ENCODE peak calls at places on chromosome 22, in seven cellular contexts. Q, F, E, W, Y, I and U are unnamed samples. For H3K36me3, the result is how much of the 10 kb centered on the place peaks cover.

GRCh38 chr22:42892571-42893316 is 35.7 kb upstream of the ARFGAP3 start:
- DNase-seq in Q (no peak), F (no peak), E (no peak), W (no peak), Y (no peak), I (no peak), U (no peak)

GRCh38 chr22:44452531-44453420 is 45.3 kb downstream of the RTL6 start:
- DNase-seq in Q (no peak), F (peak), E (no peak), W (no peak), Y (no peak), I (no peak), U (no peak)

GRCh38 chr22:38290347-38290746 is 17.5 kb upstream of the TMEM184B start:
- DNase-seq in Q (no peak), F (no peak), E (no peak), W (no peak), Y (no peak), I (no peak), U (no peak)

GRCh38 chr22:47194476-47195155 is 432.2 kb downstream of the TBC1D22A start:
- DNase-seq in Q (no peak), F (peak), E (no peak), W (no peak), Y (no peak), I (no peak), U (no peak)

GRCh38 chr22:44600386-44600785 is 101.6 kb upstream of the PRR5 start:
- DNase-seq in Q (no peak), F (no peak), E (no peak), W (no peak), Y (no peak), I (no peak), U (no peak)

GRCh38 chr22:38218661-38219331 is 17.0 kb downstream of the MAFF start:
- DNase-seq in Q (peak), F (peak), E (peak), W (peak), Y (peak), I (peak), U (peak)

GRCh38 chr22:47540011-47540410 is 777.6 kb downstream of the TBC1D22A start:
- DNase-seq in Q (no peak), F (no peak), E (no peak), W (no peak), Y (no peak), I (no peak), U (no peak)

GRCh38 chr22:19797086-19797485 is 36.5 kb downstream of the TBX1 start:
- DNase-seq in Q (no peak), F (no peak), E (no peak), W (no peak), Y (no peak), I (no peak), U (no peak)

GRCh38 chr22:39446239-39446721 is 10.5 kb upstream of the MGAT3 start:
- DNase-seq in Q (no peak), F (no peak), E (no peak), W (no peak), Y (no peak), I (no peak), U (no peak)

GRCh38 chr22:42654696-42655095 is 5.5 kb upstream of the CYB5R3 start:
- DNase-seq in Q (no peak), F (no peak), E (no peak), W (no peak), Y (no peak), I (no peak), U (no peak)

DNA sequence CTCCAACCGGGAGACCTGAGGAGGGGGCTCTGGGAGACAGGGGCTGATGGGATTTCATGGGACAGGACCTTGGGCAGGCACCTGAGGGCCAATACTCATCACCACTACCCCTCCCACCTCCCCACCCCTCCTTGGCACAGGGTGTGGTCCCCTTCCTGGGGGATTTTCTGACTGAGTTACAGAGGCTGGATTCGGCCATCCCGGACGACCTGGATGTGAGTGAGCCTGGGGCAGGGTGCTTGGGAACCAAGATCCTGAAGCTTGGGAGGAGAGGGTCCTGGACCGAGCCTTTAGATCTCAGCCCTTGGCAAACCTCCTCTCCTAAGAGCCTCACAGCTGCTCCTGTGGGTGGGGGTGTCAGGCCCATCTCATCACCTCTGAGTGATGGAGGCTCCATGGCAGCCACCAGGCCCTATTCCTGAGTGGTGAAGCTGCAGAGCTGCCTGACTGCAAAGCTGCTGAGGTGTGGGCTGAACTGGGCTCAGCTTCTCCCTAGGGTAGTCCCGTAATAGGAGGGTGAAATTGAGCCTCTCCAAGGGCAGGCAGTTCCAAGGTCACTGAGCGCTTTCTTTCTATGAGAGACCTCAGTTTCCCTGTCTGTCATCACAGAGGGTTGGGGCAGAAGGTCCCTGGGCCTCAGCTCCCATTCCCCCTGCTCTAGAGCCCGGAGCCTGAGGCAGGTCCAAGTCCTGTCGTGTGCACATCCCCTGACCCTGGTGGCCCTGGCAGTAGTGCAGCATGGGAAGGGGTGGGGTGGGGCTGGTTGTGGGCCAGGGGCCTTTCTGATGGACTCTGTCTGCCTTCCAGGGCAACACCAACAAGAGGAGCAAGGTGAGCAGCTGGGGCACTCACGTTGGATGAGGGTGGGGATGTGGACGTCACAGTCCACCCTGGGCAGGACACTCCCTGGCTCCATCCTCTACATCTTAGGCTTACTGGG is 6.5 kb downstream of the RGL4 start:
- DNase-seq in Q (no peak), F (no peak), E (no peak), W (no peak), Y (no peak), I (no peak), U (no peak)
- H3K27ac ChIP-seq in Q (no peak), F (no peak), E (no peak), W (no peak), Y (no peak), I (no peak), U (no peak)

DNA sequence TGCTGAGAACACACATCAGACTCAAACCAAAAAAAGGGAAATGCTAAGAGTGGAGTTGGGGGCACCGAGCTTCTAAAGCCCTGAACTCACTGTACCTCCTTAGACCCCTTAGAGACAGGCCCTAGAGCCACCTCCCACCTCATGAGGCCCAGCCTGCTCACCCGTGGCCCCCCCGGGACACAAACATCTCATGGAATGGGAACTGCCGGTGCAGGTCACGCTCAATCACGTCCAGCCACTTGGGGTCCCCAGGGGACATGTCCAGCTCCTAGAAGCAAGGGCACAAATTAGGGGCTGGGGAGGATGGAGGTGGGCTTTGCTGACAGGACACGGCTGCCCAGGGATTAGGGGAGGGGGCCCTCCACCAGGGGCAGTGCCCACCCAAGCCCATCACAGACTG is 6.3 kb upstream of the CASTOR1 start:
- DNase-seq in Q (no peak), F (no peak), E (no peak), W (no peak), Y (no peak), I (no peak), U (no peak)
- H3K36me3 ChIP-seq in Q (half or more), F (half or more), E (under half), W (half or more), Y (half or more), I (half or more), U (under half)

DNA sequence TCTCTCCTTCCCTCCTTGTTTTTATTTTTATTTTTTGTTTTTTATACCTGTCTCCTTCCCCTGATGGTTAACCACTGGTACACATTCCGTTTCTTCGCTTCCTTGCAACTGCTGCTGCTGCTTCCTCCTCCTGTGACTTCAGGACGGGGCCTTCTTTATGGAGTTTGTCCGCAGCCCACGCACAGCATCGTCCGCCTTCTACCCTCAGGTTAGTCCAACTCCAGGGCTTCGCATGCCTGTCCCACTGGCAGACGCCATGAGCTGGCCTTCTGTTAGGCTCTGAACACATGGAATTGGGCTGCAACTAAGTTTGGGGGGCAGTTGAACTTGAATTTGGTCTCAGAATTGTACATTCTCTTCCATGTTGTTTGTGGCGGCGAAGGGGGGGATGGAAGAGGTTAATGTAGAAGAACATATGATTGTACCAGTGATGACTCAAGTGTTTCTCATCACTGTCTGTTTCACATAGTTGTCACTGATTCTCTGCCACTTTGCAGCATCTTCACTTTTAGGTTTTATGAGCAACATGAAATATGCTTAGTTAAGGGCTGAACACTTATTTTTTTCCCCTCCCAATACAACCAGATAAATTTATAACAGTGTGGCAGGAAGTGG is 83.0 kb upstream of the YWHAH start:
- DNase-seq in Q (peak), F (no peak), E (no peak), W (no peak), Y (peak), I (no peak), U (no peak)
- H3K27ac ChIP-seq in Q (no peak), F (no peak), E (no peak), W (no peak), Y (no peak), I (no peak), U (no peak)

DNA sequence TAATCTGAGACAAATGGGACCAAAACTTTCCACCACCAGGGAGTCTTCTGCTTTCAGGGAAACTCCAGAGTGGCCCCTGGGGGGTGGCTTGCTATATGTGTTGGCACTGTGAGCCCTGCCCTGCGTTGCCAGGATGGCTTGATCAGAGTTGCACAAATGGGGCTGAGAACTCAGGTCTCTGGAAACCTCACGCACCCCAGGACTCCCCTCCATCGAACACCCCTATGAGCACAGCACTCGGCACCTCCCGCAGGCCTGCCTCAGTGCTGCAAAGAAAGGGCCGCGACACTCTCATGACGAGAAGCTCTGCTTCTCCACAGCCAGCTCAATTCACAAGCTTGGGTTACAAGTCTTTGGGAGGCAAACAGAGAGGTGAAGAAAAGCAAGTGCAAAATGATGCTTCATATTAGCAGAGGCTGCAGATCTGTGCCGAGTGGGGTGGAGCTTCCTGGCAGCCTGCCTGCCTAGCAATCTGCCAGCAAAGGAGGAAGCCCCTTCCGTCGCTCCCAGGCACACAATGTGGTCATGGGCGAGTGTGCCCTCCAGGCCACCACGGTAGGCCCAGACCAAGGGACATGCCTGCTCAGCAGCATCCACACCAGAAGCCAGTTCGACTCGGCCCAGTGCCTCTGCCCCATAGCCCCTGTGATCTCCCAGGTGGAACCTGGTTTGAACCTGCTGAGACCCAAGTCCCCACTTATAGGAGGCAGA is 55.7 kb downstream of the MYH9 start:
- DNase-seq in Q (peak), F (peak), E (no peak), W (peak), Y (no peak), I (peak), U (peak)
- H3K36me3 ChIP-seq in Q (half or more), F (under half), E (under half), W (under half), Y (half or more), I (under half), U (under half)

DNA sequence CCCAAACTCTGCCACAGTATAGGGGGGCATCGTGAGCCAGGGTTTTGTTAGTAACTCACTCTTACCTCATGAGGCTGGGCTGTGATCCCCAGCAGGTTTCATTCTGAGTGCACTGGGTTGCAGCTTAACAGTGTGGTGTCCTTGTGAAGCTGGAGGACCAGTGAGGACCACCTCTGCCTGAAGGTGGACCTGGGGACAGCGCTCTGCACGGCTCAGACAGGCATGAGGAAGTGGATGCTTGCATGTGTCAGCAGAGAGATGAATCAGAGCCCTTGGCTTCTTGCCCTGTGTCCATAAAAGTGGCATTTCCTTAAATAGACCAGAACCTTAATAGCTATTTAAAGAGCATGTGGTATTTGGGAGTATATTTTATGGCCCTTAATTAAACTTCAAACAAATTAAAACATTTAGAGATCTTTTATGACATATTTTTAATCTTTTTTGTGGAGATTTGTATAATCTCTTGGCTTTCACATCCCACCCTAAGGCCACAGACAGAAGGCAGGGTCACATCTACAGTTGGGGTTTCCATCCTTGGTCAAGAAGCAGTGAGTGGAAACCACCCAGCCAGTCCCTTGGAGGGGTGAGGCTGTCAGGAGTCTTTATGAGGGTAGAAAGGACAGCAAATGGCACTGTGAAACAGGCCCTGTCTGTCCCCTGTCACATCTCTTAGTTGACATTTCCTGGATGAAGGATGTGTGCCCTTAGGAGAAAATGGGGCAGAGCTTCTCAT is 24.8 kb upstream of the ADORA2A start:
- DNase-seq in Q (peak), F (peak), E (peak), W (peak), Y (peak), I (peak), U (peak)
- H3K27ac ChIP-seq in Q (peak), F (no peak), E (peak), W (peak), Y (peak), I (peak), U (peak)

DNA sequence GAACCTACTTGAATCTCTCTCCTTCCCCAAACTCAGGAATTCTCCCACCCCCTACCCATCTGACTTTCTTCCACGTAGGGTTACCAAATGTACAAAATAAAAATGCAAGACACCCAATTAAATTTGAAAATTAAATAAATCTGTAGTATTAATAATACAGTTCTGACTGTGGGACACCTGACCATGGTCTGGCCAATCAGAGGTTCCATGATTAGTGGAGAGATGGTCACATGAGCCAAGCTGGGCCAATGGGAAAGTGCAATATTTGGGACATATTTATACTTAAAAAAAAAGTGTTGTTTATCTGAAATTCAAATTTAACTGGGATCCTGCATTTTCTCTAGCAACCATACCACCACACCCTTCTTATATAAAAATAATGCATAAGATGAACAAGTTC is 29.8 kb upstream of the ASPHD2 start:
- DNase-seq in Q (peak), F (no peak), E (no peak), W (no peak), Y (no peak), I (no peak), U (no peak)
- H3K36me3 ChIP-seq in Q (under half), F (under half), E (under half), W (under half), Y (under half), I (under half), U (under half)

DNA sequence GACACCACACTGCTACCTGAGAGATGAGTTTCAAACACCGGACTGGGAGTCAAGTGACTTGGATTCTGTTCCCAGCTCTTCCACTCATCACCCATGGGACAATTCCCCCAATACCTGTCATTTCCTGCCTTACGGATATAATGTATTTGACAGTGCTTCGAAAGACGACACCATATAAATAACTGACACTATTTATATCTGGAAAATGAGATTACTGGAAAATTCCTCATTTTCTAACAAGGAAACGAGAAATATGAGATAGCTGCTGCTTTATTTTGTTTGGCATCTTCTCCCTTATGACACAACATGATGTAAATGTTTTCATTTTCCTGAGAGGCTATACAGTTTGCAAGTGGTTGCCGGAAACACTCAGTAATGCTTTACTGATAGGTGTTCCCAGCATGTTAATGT is 8.6 kb downstream of the HSCB start:
- DNase-seq in Q (no peak), F (no peak), E (no peak), W (no peak), Y (peak), I (no peak), U (no peak)
- H3K27ac ChIP-seq in Q (peak), F (no peak), E (no peak), W (no peak), Y (peak), I (peak), U (no peak)

GRCh38 chr22:31879585-31879984 is 64.8 kb upstream of the YWHAH start:
- DNase-seq in Q (no peak), F (no peak), E (no peak), W (no peak), Y (no peak), I (no peak), U (no peak)
- H3K36me3 ChIP-seq in Q (under half), F (under half), E (under half), W (half or more), Y (under half), I (half or more), U (under half)

GRCh38 chr22:49569286-49570031 is 258.2 kb downstream of the BRD1 start:
- DNase-seq in Q (no peak), F (no peak), E (no peak), W (peak), Y (no peak), I (no peak), U (no peak)
- H3K27ac ChIP-seq in Q (no peak), F (no peak), E (no peak), W (no peak), Y (no peak), I (no peak), U (no peak)